ENCODE peak calls at places on chromosomes 16 and 17, in five cellular contexts. C, X, Q, B and M are unnamed samples.

GRCh38 chr17:39306509-39307212 is 80.9 kb upstream of the STAC2 start:
- DNase-seq in B (no peak), X (no peak), Q (no peak), C (no peak), M (no peak)

GRCh38 chr17:216625-217024 is 35.2 kb upstream of the DOC2B start:
- DNase-seq in X (no peak), Q (no peak), C (no peak), B (no peak), M (no peak)

GRCh38 chr17:39618252-39618913 is 8.4 kb upstream of the PPP1R1B start:
- DNase-seq in C (no peak), B (no peak), Q (no peak), X (no peak), M (peak)

GRCh38 chr16:4529085-4530060 is 9.2 kb downstream of the CDIP1 start:
- DNase-seq in C (no peak), B (no peak), X (peak), Q (no peak), M (no peak)

GRCh38 chr17:66524848-66525247 is 222.4 kb downstream of the PRKCA start:
- DNase-seq in X (no peak), C (no peak), Q (no peak), B (no peak), M (no peak)

GRCh38 chr17:10610821-10611323 is 46.2 kb downstream of the MYH3 start:
- DNase-seq in B (no peak), C (no peak), Q (no peak), X (no peak), M (no peak)

GRCh38 chr17:64380985-64381384 is 9.7 kb downstream of the PECAM1 start:
- DNase-seq in B (no peak), X (no peak), C (no peak), Q (no peak), M (no peak)

GRCh38 chr17:70157151-70157550 is 12.2 kb upstream of the KCNJ2 start:
- DNase-seq in X (no peak), B (no peak), C (no peak), Q (no peak), M (no peak)

GRCh38 chr16:69565611-69566436 is at the start of gene NFAT5:
- DNase-seq in C (peak), B (peak), X (peak), Q (peak), M (peak)

GRCh38 chr16:2810651-2811050 is 6.4 kb upstream of the PRSS21 start:
- DNase-seq in C (no peak), X (no peak), Q (no peak), B (no peak), M (no peak)

GRCh38 chr17:44915727-44916058 is 393 bp upstream of the GFAP start:
- DNase-seq in Q (no peak), X (no peak), C (no peak), B (no peak), M (no peak)

GRCh38 chr17:50264263-50265113 is 9.8 kb upstream of the TMEM92 start:
- DNase-seq in X (peak), C (no peak), Q (no peak), B (no peak), M (peak)

GRCh38 chr16:66918803-66919568 is at the start of gene CDH16:
- DNase-seq in Q (no peak), B (no peak), X (no peak), C (no peak), M (no peak)

GRCh38 chr17:49565948-49566491 is 9.7 kb upstream of the NXPH3 start:
- DNase-seq in Q (peak), C (peak), B (peak), X (no peak), M (no peak)

GRCh38 chr16:25034916-25035315 is 19.7 kb upstream of the ARHGAP17 start:
- DNase-seq in X (no peak), B (no peak), Q (no peak), C (no peak), M (no peak)

GRCh38 chr17:40956401-40957254 is 10.1 kb downstream of the KRT39 start:
- DNase-seq in B (no peak), C (no peak), Q (no peak), X (peak), M (no peak)

GRCh38 chr17:9115446-9116265 is 94.3 kb downstream of the NTN1 start:
- DNase-seq in Q (peak), C (no peak), B (peak), X (peak), M (peak)

GRCh38 chr17:83058478-83059167 is 20.8 kb upstream of the METRNL start:
- DNase-seq in C (no peak), Q (no peak), B (no peak), X (no peak), M (peak)

GRCh38 chr17:66451188-66452149 is 149.1 kb downstream of the PRKCA start:
- DNase-seq in B (no peak), C (no peak), X (no peak), Q (no peak), M (peak)

GRCh38 chr16:81447383-81448101 is 2.9 kb downstream of the CMIP start:
- DNase-seq in B (no peak), Q (peak), C (no peak), X (no peak), M (no peak)

GRCh38 chr16:4538067-4538385 is 547 bp downstream of the CDIP1 start:
- DNase-seq in Q (no peak), C (no peak), B (no peak), X (no peak), M (no peak)

GRCh38 chr16:86961133-86961720 is 356.0 kb downstream of the C16orf95 start:
- DNase-seq in X (peak), B (no peak), C (no peak), Q (no peak), M (no peak)

GRCh38 chr17:10278218-10278617 is 79.8 kb upstream of the GAS7 start:
- DNase-seq in B (no peak), Q (no peak), X (no peak), C (peak), M (no peak)

GRCh38 chr16:11306997-11307638 is 26.0 kb upstream of the PRM1 start:
- DNase-seq in Q (no peak), X (no peak), B (no peak), C (no peak), M (no peak)

GRCh38 chr16:83771306-83771942 is 36.4 kb upstream of the HSBP1 start:
- DNase-seq in Q (no peak), X (no peak), B (peak), C (no peak), M (no peak)

GRCh38 chr16:66549284-66550131 is at the start of gene TK2:
- DNase-seq in C (no peak), X (peak), B (peak), Q (peak), M (peak)

GRCh38 chr17:30113213-30113612 is 3.4 kb upstream of the NSRP1 start:
- DNase-seq in X (no peak), C (peak), B (no peak), Q (peak), M (no peak)

GRCh38 chr16:58556678-58557077 is 41.4 kb downstream of the SETD6 start:
- DNase-seq in Q (no peak), B (no peak), X (peak), C (no peak), M (no peak)

GRCh38 chr16:53753431-53753830 is 49.5 kb downstream of the FTO start:
- DNase-seq in B (no peak), C (no peak), X (no peak), Q (no peak), M (no peak)
- TF ChIP-seq CTCF in B (no peak), C (no peak), X (no peak), Q (no peak), M (no peak)

GRCh38 chr17:14307560-14308024 is 6.7 kb downstream of the HS3ST3B1 start:
- DNase-seq in X (peak), Q (no peak), B (no peak), C (no peak), M (no peak)
- H3K27ac ChIP-seq in X (peak), Q (no peak), B (no peak), C (no peak), M (peak)

DNA sequence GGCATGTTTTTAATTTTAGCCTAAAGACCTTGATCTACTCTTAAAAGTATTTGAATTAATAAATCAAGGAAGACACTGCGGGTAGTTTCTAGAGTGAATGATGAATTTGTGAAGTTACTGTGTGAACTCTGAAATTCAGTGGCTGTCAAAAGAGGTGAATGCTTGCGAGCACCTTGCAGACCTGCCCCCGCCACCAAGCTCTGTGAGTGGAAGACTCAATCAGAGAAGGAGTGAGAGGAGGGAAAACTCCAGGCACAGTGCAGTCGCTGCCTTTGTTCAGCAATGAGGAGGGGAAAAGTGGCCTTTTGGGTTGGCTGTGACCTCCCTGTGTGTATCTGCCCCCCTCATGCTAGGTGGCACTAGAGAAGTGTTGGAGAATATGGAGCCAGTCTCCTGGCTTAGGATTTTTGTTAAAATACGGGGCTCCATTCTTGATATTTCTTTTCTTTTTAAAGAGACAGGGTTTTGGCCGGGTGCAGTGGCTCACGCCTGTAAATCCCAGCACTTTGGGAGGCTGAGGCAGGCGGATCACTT is 53.0 kb downstream of the LDHD start:
- DNase-seq in X (no peak), C (no peak), B (no peak), Q (no peak), M (no peak)
- TF ChIP-seq CTCF in X (no peak), C (no peak), B (no peak), Q (no peak), M (no peak)

GRCh38 chr16:616771-617586 is 13.8 kb upstream of the WFIKKN1 start:
- DNase-seq in Q (no peak), C (no peak), X (no peak), B (no peak), M (no peak)
- H3K27ac ChIP-seq in Q (no peak), C (no peak), X (no peak), B (no peak), M (no peak)

DNA sequence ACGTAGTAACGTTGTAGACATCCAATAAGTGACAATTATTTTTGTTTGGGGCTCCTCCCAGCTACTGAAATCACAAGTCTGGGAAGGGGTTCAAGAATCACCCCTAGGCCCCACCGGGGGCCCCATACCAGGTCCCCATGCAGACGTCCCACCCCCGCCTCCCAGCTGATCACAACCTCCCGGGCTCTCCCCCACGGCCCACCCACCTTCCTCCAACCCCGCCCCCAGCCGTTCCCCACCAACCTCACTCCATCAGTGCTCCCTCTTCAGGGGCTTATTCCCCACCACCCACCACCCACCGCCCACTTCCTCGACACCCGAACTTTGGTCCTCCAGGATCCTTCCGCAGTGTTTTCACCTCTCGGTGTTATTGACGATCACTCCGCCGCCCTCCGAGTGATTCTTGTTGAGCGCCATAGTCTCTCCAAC is 240 bp downstream of the WBP2 start:
- DNase-seq in Q (no peak), B (no peak), X (no peak), C (no peak), M (peak)
- TF ChIP-seq CTCF in Q (no peak), B (no peak), X (peak), C (no peak), M (no peak)

GRCh38 chr17:42181851-42182207 is 887 bp upstream of the KCNH4 start:
- DNase-seq in B (no peak), X (no peak), C (no peak), Q (no peak), M (no peak)
- H3K27ac ChIP-seq in B (no peak), X (no peak), C (no peak), Q (no peak), M (no peak)

GRCh38 chr17:79976451-79976850 is 59.2 kb downstream of the TBC1D16 start:
- DNase-seq in B (no peak), C (no peak), Q (no peak), X (no peak), M (no peak)

GRCh38 chr17:79977711-79978544 is 57.7 kb downstream of the TBC1D16 start:
- DNase-seq in Q (no peak), C (no peak), B (no peak), X (no peak), M (peak)

GRCh38 chr17:79975498-79976134 is 60.1 kb downstream of the TBC1D16 start:
- DNase-seq in B (no peak), Q (no peak), C (no peak), X (no peak), M (no peak)

GRCh38 chr17:79977161-79977631 is 58.5 kb downstream of the TBC1D16 start:
- DNase-seq in X (no peak), Q (no peak), B (no peak), C (no peak), M (peak)

DNA sequence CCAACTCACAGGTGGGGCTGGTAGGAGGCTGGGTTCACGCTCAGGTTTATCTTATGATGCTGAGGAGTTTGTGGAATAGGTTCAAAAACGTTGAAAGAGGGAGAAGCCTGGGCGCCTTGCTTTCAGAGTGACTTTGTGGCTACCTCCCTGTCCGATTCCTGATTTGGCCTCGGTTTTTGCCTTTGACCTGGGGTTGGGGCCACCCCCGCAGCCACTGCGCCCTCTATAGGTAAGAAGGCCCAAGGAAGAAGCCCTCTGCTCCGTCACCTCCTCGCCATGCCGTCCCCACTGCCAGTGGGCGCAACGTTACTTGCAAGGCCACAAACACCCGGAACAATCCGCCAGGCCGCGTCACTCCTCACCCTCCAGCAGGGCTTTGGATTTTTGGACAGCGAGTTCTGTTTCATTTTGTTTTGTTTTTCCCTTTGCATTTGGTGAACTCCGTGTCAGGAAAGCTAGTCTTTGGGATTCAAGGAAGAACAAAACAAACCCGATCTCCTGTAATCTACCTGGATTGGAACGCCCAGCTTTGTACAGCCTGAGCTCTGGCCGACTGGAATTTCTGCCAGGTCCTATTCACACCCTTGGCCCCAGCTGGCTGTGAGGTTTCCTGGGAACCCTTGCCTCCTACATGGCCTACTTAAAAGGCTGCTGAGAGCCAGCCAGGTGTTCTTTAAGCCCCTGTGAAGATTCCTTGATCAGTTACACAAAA is 60.7 kb downstream of the TBC1D16 start:
- DNase-seq in X (no peak), B (no peak), C (no peak), Q (no peak), M (peak)
- TF ChIP-seq CTCF in X (peak), B (no peak), C (no peak), Q (no peak), M (peak)

GRCh38 chr17:55727920-55728319 is 5.3 kb upstream of the TMEM100 start:
- DNase-seq in C (no peak), Q (no peak), B (no peak), X (no peak), M (no peak)

GRCh38 chr17:55729484-55729883 is 6.8 kb upstream of the TMEM100 start:
- DNase-seq in C (no peak), B (no peak), X (no peak), Q (no peak), M (no peak)

GRCh38 chr17:55728361-55728760 is 5.7 kb upstream of the TMEM100 start:
- DNase-seq in C (no peak), Q (no peak), X (no peak), B (no peak), M (no peak)

GRCh38 chr17:55730380-55730779 is 7.7 kb upstream of the TMEM100 start:
- DNase-seq in Q (no peak), B (no peak), C (no peak), X (no peak), M (no peak)

DNA sequence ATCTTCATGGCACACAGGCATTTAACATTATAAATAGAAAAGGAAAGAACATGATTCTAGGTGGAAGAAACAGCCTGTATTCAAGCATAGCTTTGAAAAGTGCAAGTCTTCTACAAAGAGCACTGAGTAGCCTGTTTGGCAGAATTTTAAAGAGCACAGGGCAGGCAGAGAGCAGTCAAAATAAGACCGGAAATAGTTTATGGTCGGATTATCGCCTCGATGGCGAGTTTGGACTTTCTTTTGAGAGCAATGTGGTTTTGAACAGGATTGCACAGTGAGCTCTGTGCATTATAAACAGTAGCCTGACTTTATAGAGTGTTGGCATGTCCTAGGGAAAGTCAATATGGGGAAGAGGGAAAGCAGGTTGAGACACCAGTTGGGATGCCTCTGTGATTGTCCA is 6.2 kb upstream of the TMEM100 start:
- DNase-seq in X (no peak), C (no peak), Q (peak), B (no peak), M (no peak)
- H3K27ac ChIP-seq in X (no peak), C (peak), Q (no peak), B (peak), M (no peak)

GRCh38 chr17:34163681-34164080 is 91.4 kb upstream of the CCL2 start:
- DNase-seq in C (no peak), Q (no peak), B (no peak), X (no peak), M (peak)
- TF ChIP-seq CTCF in C (no peak), Q (peak), B (peak), X (peak), M (peak)